ENCODE peak calls at places on chromosomes 6 and 20, in six cellular contexts. R, N, V, M, E and L are unnamed samples.

GRCh38 chr6:32096087-32096393 is 13.1 kb downstream of the TNXB start:
- DNase-seq in R (no peak), N (no peak), V (no peak), M (no peak), E (no peak), L (no peak)

GRCh38 chr6:117837268-117837667 is 69.8 kb upstream of the SLC35F1 start:
- DNase-seq in R (no peak), N (no peak), V (no peak), M (no peak), E (no peak), L (no peak)

GRCh38 chr6:170447561-170447930 is 105.6 kb downstream of the PSMB1 start:
- DNase-seq in R (no peak), N (peak; percentile 23), V (no peak), M (no peak), E (no peak), L (no peak)

GRCh38 chr20:24297928-24298327 is 171.5 kb upstream of the SYNDIG1 start:
- DNase-seq in R (no peak), N (no peak), V (no peak), M (no peak), E (no peak), L (no peak)

GRCh38 chr20:10434467-10434831 is 427 bp upstream of the MKKS start:
- DNase-seq in R (peak; percentile 99), N (peak; percentile 98), V (peak; percentile 95), M (peak; percentile 92), E (peak; percentile 100), L (peak; percentile 99)

GRCh38 chr6:86943819-86944407 is 6.6 kb downstream of the HTR1E start:
- DNase-seq in R (no peak), N (no peak), V (no peak), M (no peak), E (no peak), L (no peak)

GRCh38 chr6:53306819-53307347 is 41.9 kb downstream of the ELOVL5 start:
- DNase-seq in R (peak; percentile 66), N (no peak), V (no peak), M (no peak), E (peak; percentile 81), L (peak; percentile 62)

GRCh38 chr20:51560550-51561307 is 18.2 kb upstream of the NFATC2 start:
- DNase-seq in R (no peak), N (no peak), V (no peak), M (no peak), E (peak; percentile 36), L (no peak)

GRCh38 chr6:168563656-168564055 is 122.7 kb downstream of the SMOC2 start:
- DNase-seq in R (no peak), N (peak; percentile 70), V (no peak), M (no peak), E (no peak), L (no peak)

GRCh38 chr20:2162823-2163166 is 61.2 kb downstream of the STK35 start:
- DNase-seq in R (no peak), N (peak; percentile 69), V (no peak), M (no peak), E (no peak), L (no peak)

GRCh38 chr6:113149511-113149910 is 707.6 kb upstream of the MARCKS start:
- DNase-seq in R (peak; percentile 10), N (no peak), V (no peak), M (no peak), E (no peak), L (peak; percentile 36)

GRCh38 chr6:162750776-162751175 is 23.0 kb downstream of the PACRG start:
- DNase-seq in R (peak; percentile 62), N (no peak), V (no peak), M (no peak), E (peak; percentile 77), L (peak; percentile 63)

GRCh38 chr6:9520417-9521151 is 894.3 kb downstream of the TFAP2A start:
- DNase-seq in R (peak; percentile 79), N (no peak), V (no peak), M (no peak), E (peak; percentile 93), L (peak; percentile 81)

GRCh38 chr20:34525709-34526416 is 9.6 kb downstream of the DYNLRB1 start:
- DNase-seq in R (peak; percentile 99), N (peak; percentile 96), V (peak; percentile 87), M (peak; percentile 92), E (peak; percentile 99), L (peak; percentile 97)

GRCh38 chr6:167532410-167533294 is 207.8 kb downstream of the TTLL2 start:
- DNase-seq in R (no peak), N (no peak), V (no peak), M (no peak), E (no peak), L (no peak)

GRCh38 chr6:149821492-149821891 is 42.7 kb downstream of the LRP11 start:
- DNase-seq in R (no peak), N (no peak), V (no peak), M (no peak), E (no peak), L (no peak)

GRCh38 chr6:149820506-149820905 is 43.7 kb downstream of the LRP11 start:
- DNase-seq in R (no peak), N (no peak), V (no peak), M (no peak), E (no peak), L (no peak)

GRCh38 chr6:149823013-149823412 is 41.1 kb downstream of the LRP11 start:
- DNase-seq in R (no peak), N (no peak), V (no peak), M (no peak), E (no peak), L (no peak)
- TF ChIP-seq CTCF in R (peak; percentile 12), N (no peak), V (no peak), M (no peak), E (no peak), L (no peak)

DNA sequence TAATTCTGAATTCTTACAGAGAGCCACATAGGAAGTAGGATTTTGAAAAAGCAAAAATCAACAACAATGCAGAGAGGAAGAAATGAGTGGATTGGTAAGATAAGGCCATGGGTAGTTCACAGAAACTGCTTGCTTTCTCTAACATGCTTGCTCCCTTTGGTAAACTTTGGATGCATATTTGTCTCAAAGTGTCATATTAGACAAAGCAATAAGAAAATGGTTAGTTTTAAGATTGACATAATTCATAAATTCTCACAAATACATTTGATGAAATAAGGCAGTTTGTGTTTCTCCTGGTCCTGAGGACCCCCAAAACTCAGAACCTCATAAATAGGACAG is 31.7 kb downstream of the UTRN start:
- DNase-seq in R (no peak), N (no peak), V (no peak), M (no peak), E (no peak), L (no peak)
- H3K4me3 ChIP-seq in R (no peak overlapping the region), N (no peak overlapping the region), V (no peak overlapping the region), M (no peak overlapping the region), E (no peak overlapping the region), L (no peak overlapping the region)

GRCh38 chr6:164412566-164412965 is 896.8 kb downstream of the C6orf118 start:
- DNase-seq in R (no peak), N (no peak), V (no peak), M (no peak), E (no peak), L (no peak)
- TF ChIP-seq CTCF in R (no peak), N (no peak), V (no peak), M (no peak), E (no peak), L (no peak)

DNA sequence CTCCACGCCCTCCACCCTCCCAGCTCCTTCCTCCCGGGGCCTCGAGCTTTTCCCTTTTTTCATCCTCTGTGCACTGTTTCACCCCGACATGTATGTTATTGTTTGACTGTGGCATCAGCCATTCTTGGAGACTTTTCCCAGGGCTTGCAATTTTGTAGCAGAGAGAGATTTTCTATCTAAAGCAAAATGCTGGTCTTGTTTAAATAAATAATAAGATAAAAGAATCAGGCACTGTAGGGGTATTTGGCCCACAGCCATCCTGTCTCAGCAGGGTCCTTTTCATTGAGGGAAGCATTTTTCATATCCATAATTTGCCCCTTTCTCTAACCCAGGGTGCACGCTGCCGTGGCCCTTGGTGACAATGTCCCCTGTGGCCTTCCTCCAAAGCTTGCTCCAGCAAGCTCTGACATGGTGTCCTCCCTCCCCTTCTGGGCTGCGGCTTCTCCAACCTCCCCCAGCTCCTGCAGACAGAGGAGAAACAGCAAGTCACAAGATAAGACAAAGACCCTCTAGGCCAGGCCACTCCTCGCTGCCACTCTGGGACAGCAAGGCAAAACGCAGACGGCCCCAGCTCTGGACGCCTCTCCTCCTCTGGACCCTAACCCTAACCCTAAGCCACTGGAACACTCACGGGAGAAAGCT is 117.7 kb downstream of the MYLK4 start:
- DNase-seq in R (no peak), N (no peak), V (no peak), M (no peak), E (no peak), L (no peak)
- H3K4me3 ChIP-seq in R (no peak overlapping the region), N (no peak overlapping the region), V (no peak overlapping the region), M (no peak overlapping the region), E (no peak overlapping the region), L (no peak overlapping the region)

DNA sequence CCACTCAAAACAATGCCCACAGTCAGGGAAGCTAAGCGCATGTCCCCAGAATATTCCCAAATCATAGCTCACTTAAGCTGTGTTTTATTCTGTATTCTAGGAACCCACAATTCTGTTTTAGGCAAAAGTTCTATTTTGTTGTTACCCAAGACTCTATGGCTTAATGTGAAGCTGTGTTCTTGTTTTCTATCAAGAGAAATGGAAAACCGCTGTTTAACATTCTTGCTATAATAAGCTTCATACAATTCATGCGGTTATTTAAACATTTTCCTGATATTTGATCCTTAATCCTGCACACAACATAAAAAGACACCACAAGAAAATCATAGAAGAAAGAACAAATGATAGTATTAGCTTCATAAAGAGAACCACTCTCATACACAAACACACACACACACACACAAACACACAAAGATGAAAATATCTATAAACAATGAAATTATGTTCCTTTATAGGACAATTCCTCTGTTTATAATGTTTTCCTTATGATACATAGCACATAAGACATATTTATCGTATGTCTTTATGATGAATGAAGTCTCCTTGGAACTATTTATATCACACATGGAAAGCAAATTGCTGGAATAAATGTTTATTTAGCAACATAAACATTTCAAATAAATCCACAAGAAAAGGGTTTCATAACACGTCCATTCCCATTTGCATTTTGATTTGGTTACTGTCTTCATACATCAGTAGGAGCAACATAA is 16.4 kb upstream of the COL21A1 start:
- DNase-seq in R (no peak), N (no peak), V (no peak), M (no peak), E (no peak), L (no peak)
- TF ChIP-seq CTCF in R (no peak), N (no peak), V (no peak), M (no peak), E (no peak), L (no peak)

GRCh38 chr6:155418017-155418749 is 37.5 kb downstream of the NOX3 start:
- DNase-seq in R (peak; percentile 70), N (no peak), V (peak; percentile 22), M (no peak), E (peak; percentile 69), L (peak; percentile 70)
- H3K4me3 ChIP-seq in R (no peak overlapping the region), N (no peak overlapping the region), V (no peak overlapping the region), M (peak overlapping the region; percentile 25), E (peak overlapping the region; percentile 17), L (no peak overlapping the region)

GRCh38 chr20:45187693-45188092 is 13.0 kb downstream of the PI3 start:
- DNase-seq in R (no peak), N (no peak), V (no peak), M (no peak), E (no peak), L (no peak)
- TF ChIP-seq CTCF in R (no peak), N (no peak), V (no peak), M (no peak), E (no peak), L (no peak)

DNA sequence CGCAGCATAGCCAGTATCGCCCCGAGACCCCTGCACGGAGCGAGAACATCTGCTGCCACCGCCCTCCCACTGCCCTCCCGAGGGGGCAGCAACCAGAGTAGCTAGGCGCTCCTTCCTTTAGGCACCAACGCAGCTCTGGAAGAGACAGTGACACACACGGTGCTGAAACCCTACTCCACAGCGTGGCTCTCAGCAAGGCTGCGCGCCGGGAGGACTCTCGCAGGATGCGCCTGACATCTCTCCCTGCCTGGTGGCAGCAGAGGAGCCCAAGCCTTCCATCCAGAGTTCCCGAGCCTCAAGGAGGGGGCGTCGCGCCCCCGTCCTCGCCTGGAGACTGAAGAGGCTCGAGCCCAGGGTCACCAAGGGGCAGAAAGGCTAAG is 2.1 kb downstream of the TAF4 start:
- DNase-seq in R (peak; percentile 26), N (no peak), V (no peak), M (peak; percentile 46), E (peak; percentile 51), L (peak; percentile 39)
- H3K4me3 ChIP-seq in R (peak overlapping the region; percentile 37), N (no peak overlapping the region), V (peak overlapping the region; percentile 51), M (peak overlapping the region; percentile 55), E (peak overlapping the region; percentile 38), L (peak overlapping the region; percentile 47)